ENCODE peak calls at places on chromosomes 2 and 18, in four cellular contexts. G is endothelial cell of umbilical vein, F is transverse colon, O is uterus. P is an unnamed sample.

GRCh38 chr18:41967680-41968079 is 12.6 kb downstream of the PIK3C3 start:
- DNase-seq in G (no peak), F (no peak), O (no peak), P (no peak)

GRCh38 chr2:235661136-235661535 is 167.3 kb downstream of the AGAP1 start:
- DNase-seq in G (no peak), F (no peak), O (no peak), P (no peak)

GRCh38 chr2:62229082-62229620 is 33.2 kb downstream of the B3GNT2 start:
- DNase-seq in G (peak), F (no peak), O (no peak), P (no peak)

GRCh38 chr2:60961457-60961856 is 56.1 kb upstream of the PEX13 start:
- DNase-seq in G (no peak), F (no peak), O (no peak), P (no peak)

GRCh38 chr2:100058014-100058310 is 84.4 kb downstream of the AFF3 start:
- DNase-seq in G (no peak), F (no peak), O (no peak), P (no peak)

GRCh38 chr2:25497862-25498407 is 156.2 kb upstream of the DNMT3A start:
- DNase-seq in G (no peak), F (no peak), O (no peak), P (no peak)

GRCh38 chr2:85309699-85310321 is 18.0 kb downstream of the TGOLN2 start:
- DNase-seq in G (no peak), F (no peak), O (peak), P (no peak)

GRCh38 chr2:157764386-157764785 is 111.7 kb downstream of the ACVR1 start:
- DNase-seq in G (no peak), F (no peak), O (no peak), P (no peak)

DNA sequence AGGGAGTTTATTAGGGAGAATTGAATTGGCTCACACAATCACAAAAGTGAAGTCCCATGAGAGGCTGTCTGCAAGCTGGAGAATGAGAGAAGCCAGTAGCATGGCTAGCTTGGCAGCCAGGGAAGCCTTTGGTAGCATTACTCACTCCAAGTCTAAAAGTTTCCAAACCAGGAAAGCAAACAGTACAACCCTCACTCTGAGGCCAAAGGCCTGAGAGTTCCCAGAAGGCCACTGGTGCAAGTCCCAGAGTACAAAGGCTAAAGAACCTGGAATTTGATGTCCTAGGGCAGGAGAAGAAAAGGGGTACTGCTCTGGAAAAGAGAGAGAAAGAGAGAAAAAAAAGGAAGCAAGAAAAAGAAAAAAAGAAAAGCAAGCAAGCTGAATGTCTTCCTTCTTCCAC is 318.2 kb downstream of the RND3 start:
- DNase-seq in G (no peak), F (no peak), O (no peak), P (no peak)
- TF ChIP-seq POLR2A in G (no peak), F (no peak), O (no peak), P (no peak)

DNA sequence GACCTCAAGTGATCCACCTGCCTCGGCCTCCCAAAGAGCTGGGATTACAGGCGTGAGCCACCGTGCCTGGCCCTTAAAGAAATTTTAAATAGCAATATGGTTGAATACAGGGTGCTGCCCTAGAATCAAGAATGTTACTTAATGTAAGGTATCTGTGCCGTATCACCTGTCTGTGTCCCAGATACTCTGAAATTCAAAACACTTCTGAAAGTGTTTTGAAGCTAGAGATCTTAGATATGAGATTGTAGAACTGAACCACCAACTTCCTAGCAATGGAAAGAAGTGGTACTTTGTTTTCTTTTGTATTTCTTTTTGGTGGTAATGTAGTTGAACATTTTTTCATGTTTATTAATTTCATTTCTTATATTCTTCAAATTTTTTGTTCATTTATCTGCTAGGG is 13.0 kb downstream of the PTPN4 start:
- DNase-seq in G (no peak), F (no peak), O (no peak), P (no peak)
- H3K27ac ChIP-seq in G (no peak), F (no peak), O (no peak), P (no peak)

GRCh38 chr2:70785137-70785911 is 5.1 kb downstream of the FIGLA start:
- DNase-seq in G (peak), F (no peak), O (no peak), P (no peak)
- TF ChIP-seq CTCF in G (peak), F (no peak), O (no peak), P (no peak)

GRCh38 chr2:42192642-42193566 is 23.8 kb downstream of the EML4 start:
- DNase-seq in G (no peak), F (no peak), O (no peak), P (no peak)

GRCh38 chr2:42192010-42192373 is 22.8 kb downstream of the EML4 start:
- DNase-seq in G (no peak), F (no peak), O (no peak), P (no peak)

GRCh38 chr2:42190191-42190590 is 21.0 kb downstream of the EML4 start:
- DNase-seq in G (no peak), F (no peak), O (no peak), P (no peak)

GRCh38 chr2:42189235-42189566 is 20.0 kb downstream of the EML4 start:
- DNase-seq in G (no peak), F (no peak), O (no peak), P (no peak)

GRCh38 chr2:42191285-42192009 is 22.3 kb downstream of the EML4 start:
- DNase-seq in G (no peak), F (peak), O (no peak), P (no peak)
- TF ChIP-seq POLR2A in G (no peak), F (no peak), O (no peak), P (no peak)

P was measured in esophagus squamous epithelium.